ENCODE peak calls at places on chromosomes 1 and 21, in eight cellular contexts. T, Y, P, K, X, A, V and S are unnamed samples. For H3K4me1, the result is how much of the 10 kb centered on the place peaks cover.

GRCh38 chr1:234926252-234926573 is 202.4 kb downstream of the TOMM20 start:
- ATAC-seq in V (no peak), T (no peak), Y (no peak), K (no peak), P (no peak), A (no peak), X (peak), S (no peak)

GRCh38 chr1:3372317-3372716 is 82.1 kb upstream of the ARHGEF16 start:
- ATAC-seq in Y (no peak), K (no peak), A (no peak), X (no peak), T (no peak), V (no peak), P (no peak), S (no peak)

GRCh38 chr1:226201029-226201593 is 14.6 kb upstream of the ACBD3 start:
- ATAC-seq in P (no peak), A (no peak), Y (no peak), X (no peak), V (no peak), T (no peak), K (peak), S (no peak)

GRCh38 chr1:85359874-85360708 is 83.7 kb upstream of the BCL10 start:
- ATAC-seq in T (peak), V (no peak), A (no peak), X (peak), Y (peak), K (no peak), P (no peak), S (no peak)

GRCh38 chr21:41411449-41412089 is 14.5 kb upstream of the MX1 start:
- ATAC-seq in K (peak), X (peak), P (peak), Y (no peak), V (peak), A (no peak), T (no peak), S (peak)

GRCh38 chr1:191904991-191905390 is 253.3 kb upstream of the RGS18 start:
- ATAC-seq in Y (no peak), T (no peak), K (no peak), X (no peak), P (no peak), V (no peak), A (no peak), S (no peak)

GRCh38 chr1:180503274-180503862 is 991 bp upstream of the ACBD6 start:
- ATAC-seq in P (peak), X (no peak), K (no peak), A (no peak), Y (peak), T (peak), V (no peak), S (no peak)

GRCh38 chr21:32065654-32066053 is 192.8 kb downstream of the HUNK start:
- ATAC-seq in X (no peak), Y (no peak), K (no peak), A (no peak), V (no peak), T (no peak), P (no peak), S (no peak)

GRCh38 chr1:206737729-206738222 is 32.8 kb upstream of the IL19 start:
- ATAC-seq in T (peak), V (no peak), A (peak), X (no peak), Y (peak), P (peak), K (no peak), S (no peak)

DNA sequence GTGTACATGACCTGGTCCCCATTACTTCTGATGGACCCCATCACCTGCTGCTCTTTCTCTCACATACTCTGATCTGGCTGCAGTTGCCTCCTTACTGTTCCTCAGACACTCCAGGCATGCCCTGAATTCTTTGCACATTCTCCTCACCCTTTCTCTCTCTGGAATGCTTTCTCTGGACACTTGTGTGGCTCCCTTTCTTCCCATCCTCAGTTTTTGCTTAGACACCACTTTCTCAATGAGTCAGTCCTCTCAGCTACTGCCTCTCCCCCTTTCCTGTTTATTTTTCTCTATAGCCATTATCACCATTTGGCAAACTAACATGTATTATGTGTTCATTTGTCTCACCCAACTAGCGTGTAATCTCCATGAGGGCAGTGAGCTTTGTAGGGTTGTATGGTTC is 28.1 kb downstream of the PLXNA2 start:
- ATAC-seq in P (no peak), K (no peak), T (no peak), V (no peak), A (no peak), Y (no peak), X (no peak), S (no peak)
- H3K4me1 ChIP-seq in P (under half), K (under half), T (under half), V (half or more), A (half or more), Y (half or more), X (under half), S (under half)

DNA sequence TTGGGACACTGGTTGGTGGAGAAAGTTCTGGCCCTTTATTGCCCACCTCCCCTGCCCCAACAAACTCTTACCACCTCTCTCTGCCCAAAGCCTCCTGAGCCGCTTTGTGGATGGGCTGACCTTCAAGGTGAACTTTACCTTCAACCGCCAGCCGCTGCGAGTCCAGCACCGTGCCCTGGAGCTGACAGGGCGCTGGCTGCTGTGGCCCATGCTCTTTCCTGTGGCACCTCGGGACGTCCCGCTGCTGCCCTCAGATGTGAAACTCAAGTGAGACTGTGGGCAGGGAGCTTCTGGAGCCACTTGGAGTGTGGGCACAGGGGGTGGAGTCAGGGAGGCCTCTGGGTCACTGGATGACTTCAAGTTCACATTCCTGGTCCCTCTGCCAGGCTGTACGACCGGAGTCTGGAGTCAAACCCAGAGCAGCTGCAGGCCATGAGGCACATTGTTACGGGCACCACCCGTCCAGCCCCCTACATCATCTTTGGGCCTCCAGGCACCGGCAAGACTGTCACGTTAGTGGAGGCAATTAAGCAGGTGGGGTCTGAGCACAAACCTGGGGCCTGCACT is 12.5 kb downstream of the RHOC start:
- ATAC-seq in P (no peak), A (no peak), X (no peak), V (no peak), T (no peak), Y (no peak), K (no peak), S (no peak)
- TF ChIP-seq CTCF in P (no peak), A (no peak), X (no peak), V (no peak), T (no peak), Y (no peak), K (no peak), S (no peak)

GRCh38 chr1:209647212-209647611 is 5.0 kb downstream of the LAMB3 start:
- ATAC-seq in A (no peak), K (no peak), V (no peak), Y (no peak), T (no peak), X (no peak), P (no peak), S (no peak)
- H3K4me1 ChIP-seq in A (under half), K (under half), V (half or more), Y (half or more), T (under half), X (under half), P (half or more), S (under half)

DNA sequence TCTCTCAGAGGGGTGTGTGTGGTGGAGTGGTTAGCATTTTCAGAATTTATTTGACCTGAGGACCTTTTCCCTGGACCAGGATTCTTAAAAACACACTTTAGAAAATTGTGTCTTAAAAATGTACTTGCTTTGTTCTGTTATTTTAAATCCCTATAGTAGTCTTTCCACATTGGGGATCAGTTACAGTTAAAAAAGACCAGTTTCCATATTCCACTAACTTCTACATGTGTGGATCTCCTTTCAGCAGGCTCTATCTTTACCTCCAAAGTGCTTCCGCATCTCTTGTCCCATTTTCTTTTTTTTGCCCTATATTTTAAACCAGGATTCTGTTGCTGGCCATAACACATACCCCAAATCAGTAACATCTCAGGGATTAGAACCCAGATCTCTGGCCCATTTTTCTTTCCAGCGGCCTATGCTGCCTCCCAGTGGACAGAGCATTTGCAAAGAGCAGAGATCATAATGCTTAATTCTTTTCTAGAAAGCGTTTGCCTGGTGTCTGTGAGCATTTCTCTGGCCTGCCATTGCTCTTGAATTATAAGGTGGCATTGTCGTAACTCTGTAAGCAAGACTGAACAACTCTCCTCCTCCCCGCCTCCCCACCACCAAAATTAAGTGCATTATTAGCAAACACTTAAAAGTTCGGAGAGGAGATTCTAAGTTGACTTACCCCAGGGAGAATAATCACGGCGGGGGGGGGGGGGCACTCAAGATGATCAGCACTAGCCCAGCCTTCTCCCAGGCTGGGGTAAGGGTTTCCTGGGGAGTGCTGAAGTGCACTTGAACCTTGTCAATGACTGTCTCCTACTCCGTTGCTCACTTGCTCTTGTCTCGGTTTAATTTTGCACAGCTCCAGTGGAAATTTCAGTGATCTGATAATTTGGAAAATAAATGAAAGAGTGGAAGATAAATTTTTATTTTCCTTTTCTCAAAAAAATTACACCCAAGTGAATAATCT is 58.9 kb downstream of the PBX1 start:
- ATAC-seq in T (no peak), Y (no peak), P (peak), K (no peak), A (no peak), V (peak), X (no peak), S (no peak)
- TF ChIP-seq CTCF in T (peak), Y (peak), P (peak), K (peak), A (peak), V (peak), X (peak), S (peak)

GRCh38 chr1:156705918-156706646 is 699 bp upstream of the CRABP2 start:
- ATAC-seq in K (peak), V (peak), A (peak), T (no peak), X (peak), P (peak), Y (peak), S (peak)
- H3K4me1 ChIP-seq in K (under half), V (under half), A (under half), T (under half), X (half or more), P (under half), Y (under half), S (under half)

DNA sequence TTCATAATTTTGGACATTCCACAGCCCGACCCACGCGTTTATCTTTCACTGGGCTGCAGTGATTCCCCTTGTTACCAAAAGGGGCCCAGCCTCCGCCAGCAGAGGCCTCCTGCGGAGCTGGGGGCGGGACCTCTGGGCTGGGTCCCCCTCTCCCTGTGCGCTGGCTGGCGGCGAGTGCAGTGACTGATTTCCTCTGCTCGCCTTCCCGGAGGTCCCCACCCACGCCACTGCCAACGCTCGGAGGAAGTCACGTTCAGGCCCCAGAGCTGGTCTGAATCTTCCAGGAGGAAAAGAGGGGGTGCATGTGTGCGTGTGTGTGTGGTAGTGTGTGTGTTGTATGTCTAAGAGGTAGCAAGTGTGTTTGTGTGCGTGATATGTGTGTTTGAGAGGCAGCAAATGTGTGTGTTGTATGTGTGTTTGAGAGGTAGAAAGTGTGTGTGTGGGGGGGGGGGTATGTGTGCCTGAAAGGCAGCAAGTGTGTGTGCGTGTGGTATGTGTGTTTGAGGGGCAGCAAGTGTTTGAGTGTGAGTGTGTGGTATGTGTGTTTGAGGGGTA is 35.0 kb upstream of the JAK1 start:
- ATAC-seq in K (no peak), X (no peak), T (no peak), V (peak), A (peak), P (peak), Y (no peak), S (peak)
- TF ChIP-seq CTCF in K (no peak), X (no peak), T (no peak), V (peak), A (no peak), P (no peak), Y (no peak), S (no peak)

GRCh38 chr1:204437796-204438570 is 26.4 kb upstream of the PPP1R15B start:
- ATAC-seq in K (peak), A (no peak), V (no peak), P (no peak), T (no peak), X (no peak), Y (peak), S (no peak)
- H3K4me1 ChIP-seq in K (under half), A (under half), V (under half), P (under half), T (under half), X (under half), Y (half or more), S (under half)

DNA sequence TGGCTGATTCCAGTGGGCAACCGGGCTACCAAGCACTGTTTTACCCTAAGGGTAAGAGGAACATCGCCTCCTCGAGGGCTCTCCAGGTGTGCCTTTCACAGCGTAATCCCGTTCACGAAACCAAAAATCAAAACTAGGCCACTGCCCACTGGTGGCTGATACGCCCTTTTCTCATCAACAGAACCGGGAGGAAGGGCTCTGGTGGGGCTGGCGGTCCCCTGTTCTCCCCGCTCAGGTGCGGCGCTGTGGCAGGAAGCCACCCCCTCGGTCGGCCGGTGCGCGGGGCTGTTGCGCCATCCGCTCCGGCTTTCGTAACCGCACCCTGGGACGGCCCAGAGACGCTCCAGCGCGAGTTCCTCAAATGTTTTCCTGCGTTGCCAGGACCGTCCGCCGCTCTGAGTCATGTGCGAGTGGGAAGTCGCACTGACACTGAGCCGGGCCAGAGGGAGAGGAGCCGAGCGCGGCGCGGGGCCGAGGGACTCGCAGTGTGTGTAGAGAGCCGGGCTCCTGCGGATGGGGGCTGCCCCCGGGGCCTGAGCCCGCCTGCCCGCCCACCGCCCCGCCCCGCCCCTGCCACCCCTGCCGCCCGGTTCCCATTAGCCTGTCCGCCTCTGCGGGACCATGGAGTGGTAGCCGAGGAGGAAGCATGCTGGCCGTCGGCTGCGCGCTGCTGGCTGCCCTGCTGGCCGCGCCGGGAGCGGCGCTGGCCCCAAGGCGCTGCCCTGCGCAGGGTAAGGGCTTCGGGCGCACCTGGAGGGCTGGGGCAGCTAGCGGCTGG is at the start of gene IL6R:
- ATAC-seq in Y (peak), K (peak), X (peak), P (peak), A (peak), T (peak), V (peak), S (peak)
- TF ChIP-seq CTCF in Y (peak), K (peak), X (peak), P (peak), A (peak), T (peak), V (peak), S (peak)

DNA sequence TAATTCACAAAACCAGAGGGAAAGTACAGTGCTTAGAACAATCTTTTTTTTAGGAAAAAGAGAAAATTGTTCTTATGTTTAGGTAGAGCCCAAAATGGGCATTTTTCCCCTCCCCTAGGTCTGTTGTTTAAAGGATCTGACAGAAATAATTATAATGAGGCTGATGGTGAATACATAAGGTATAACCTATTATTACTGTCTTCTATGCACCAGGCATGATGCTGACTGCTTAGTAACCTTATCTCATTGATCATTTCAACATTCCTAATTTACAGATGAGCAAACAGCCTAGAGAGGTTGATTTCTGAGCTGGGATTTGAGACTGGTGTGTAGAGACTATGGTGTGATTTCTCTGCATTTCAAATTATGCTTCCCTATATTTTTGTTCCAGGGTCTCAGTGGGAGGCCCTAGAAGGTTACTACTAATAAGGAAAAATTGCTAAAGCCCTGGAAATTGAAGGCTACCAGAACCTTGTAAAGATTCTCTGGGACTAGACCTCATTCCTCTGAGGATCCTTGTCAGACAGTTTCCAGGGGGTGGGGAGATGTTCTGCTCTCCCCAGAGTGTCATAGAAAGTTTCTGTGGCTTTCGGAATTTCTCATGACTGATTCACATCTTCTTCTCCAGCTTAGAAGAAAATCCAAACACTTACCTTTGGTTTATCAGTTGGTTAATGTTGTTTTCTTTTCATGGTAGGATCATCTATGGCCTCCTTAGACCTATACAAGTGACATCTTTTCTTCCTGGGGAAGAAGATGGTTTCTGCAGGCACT is 44.9 kb downstream of the ROR1 start:
- ATAC-seq in V (no peak), K (no peak), A (no peak), Y (no peak), X (no peak), T (no peak), P (no peak), S (no peak)
- H3K4me1 ChIP-seq in V (under half), K (under half), A (under half), Y (under half), X (half or more), T (under half), P (under half), S (under half)

DNA sequence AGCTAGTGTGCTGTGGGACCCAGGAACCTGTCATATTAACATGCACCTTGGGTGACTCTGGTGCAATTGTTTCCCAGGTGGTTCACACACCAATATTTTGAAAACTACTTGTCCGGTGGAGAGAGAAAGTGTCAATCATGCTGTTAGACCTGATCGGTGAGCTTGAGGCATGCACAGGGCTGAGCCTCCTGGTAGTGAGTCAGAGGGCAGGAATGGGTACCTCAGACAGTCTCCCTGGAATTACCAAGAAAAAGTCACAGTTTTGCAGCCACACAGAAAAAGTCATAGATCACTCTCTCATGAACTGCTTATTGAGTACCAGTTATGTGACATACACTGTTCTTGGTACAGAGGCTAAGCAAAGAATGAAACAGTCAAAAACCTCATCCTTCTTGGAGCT is 140.1 kb upstream of the NFIA start:
- ATAC-seq in X (no peak), V (no peak), T (peak), Y (no peak), A (no peak), K (peak), P (no peak), S (no peak)
- TF ChIP-seq CTCF in X (no peak), V (no peak), T (no peak), Y (no peak), A (no peak), K (no peak), P (no peak), S (no peak)